ENCODE peak calls at places on chromosomes 2 and 18, in four cellular contexts. U, W, N and S are unnamed samples.

GRCh38 chr2:3780477-3781402 is 77.4 kb downstream of the DCDC2C start:
- DNase-seq in W (no peak), N (peak; percentile 73), U (peak; percentile 76), S (peak; percentile 65)

GRCh38 chr2:26462100-26462499 is 15.8 kb downstream of the OTOF start:
- DNase-seq in U (no peak), N (no peak), W (no peak), S (no peak)

GRCh38 chr2:170714156-170715061 is 728 bp upstream of the SP5 start:
- DNase-seq in N (no peak), U (peak; percentile 29), W (peak; percentile 57), S (peak; percentile 48)

GRCh38 chr2:7950035-7950612 is 731.7 kb upstream of the ID2 start:
- DNase-seq in U (no peak), N (no peak), W (no peak), S (no peak)

GRCh38 chr2:157692768-157693167 is 64.1 kb upstream of the ACVR1C start:
- DNase-seq in N (peak; percentile 97), W (no peak), U (no peak), S (peak; percentile 40)

GRCh38 chr2:212777020-212777491 is 238.5 kb upstream of the ERBB4 start:
- DNase-seq in W (no peak), N (peak; percentile 46), U (no peak), S (no peak)

GRCh38 chr2:25131567-25132295 is 36.6 kb downstream of the POMC start:
- DNase-seq in N (no peak), U (no peak), W (no peak), S (no peak)

GRCh38 chr2:179263015-179263414 is 1.6 kb downstream of the SESTD1 start:
- DNase-seq in W (no peak), U (no peak), N (peak; percentile 74), S (no peak)

GRCh38 chr18:54215069-54215468 is 9.4 kb downstream of the MBD2 start:
- DNase-seq in U (no peak), W (no peak), N (peak; percentile 84), S (no peak)

GRCh38 chr2:192888090-192888489 is 693.4 kb upstream of the TMEFF2 start:
- DNase-seq in U (no peak), W (no peak), N (no peak), S (no peak)

GRCh38 chr18:48796491-48797205 is 154.1 kb downstream of the SMAD7 start:
- DNase-seq in N (no peak), U (no peak), W (peak; percentile 4), S (no peak)

GRCh38 chr2:241314181-241314932 is 1.1 kb downstream of the HDLBP start:
- DNase-seq in W (no peak), N (peak; percentile 57), U (no peak), S (no peak)

GRCh38 chr18:48997985-48998831 is 47.4 kb upstream of the SMAD7 start:
- DNase-seq in U (no peak), W (peak; percentile 51), N (peak; percentile 97), S (peak; percentile 75)

GRCh38 chr2:40962026-40962425 is 510.1 kb upstream of the SLC8A1 start:
- DNase-seq in N (no peak), U (no peak), W (peak; percentile 13), S (no peak)

GRCh38 chr2:218032336-218033171 is 29.8 kb upstream of the TNS1 start:
- DNase-seq in N (no peak), W (no peak), U (no peak), S (no peak)

GRCh38 chr2:218035463-218036100 is 32.8 kb upstream of the TNS1 start:
- DNase-seq in U (no peak), W (no peak), N (no peak), S (no peak)

GRCh38 chr2:218031771-218032257 is 29.0 kb upstream of the TNS1 start:
- DNase-seq in N (no peak), U (no peak), W (no peak), S (no peak)

GRCh38 chr2:218033208-218033589 is 30.4 kb upstream of the TNS1 start:
- DNase-seq in W (no peak), U (no peak), N (no peak), S (no peak)

GRCh38 chr2:218033590-218034496 is 31.0 kb upstream of the TNS1 start:
- DNase-seq in W (no peak), N (no peak), U (no peak), S (no peak)
- TF ChIP-seq POLR2A in W (no peak), N (no peak), U (no peak), S (no peak)

GRCh38 chr2:30147715-30148611 is 1.2 kb downstream of the YPEL5 start:
- DNase-seq in U (peak; percentile 72), W (peak; percentile 75), N (peak; percentile 40), S (peak; percentile 68)
- TF ChIP-seq POLR2A in U (no peak), W (peak; percentile 82), N (peak; percentile 14), S (no peak)

DNA sequence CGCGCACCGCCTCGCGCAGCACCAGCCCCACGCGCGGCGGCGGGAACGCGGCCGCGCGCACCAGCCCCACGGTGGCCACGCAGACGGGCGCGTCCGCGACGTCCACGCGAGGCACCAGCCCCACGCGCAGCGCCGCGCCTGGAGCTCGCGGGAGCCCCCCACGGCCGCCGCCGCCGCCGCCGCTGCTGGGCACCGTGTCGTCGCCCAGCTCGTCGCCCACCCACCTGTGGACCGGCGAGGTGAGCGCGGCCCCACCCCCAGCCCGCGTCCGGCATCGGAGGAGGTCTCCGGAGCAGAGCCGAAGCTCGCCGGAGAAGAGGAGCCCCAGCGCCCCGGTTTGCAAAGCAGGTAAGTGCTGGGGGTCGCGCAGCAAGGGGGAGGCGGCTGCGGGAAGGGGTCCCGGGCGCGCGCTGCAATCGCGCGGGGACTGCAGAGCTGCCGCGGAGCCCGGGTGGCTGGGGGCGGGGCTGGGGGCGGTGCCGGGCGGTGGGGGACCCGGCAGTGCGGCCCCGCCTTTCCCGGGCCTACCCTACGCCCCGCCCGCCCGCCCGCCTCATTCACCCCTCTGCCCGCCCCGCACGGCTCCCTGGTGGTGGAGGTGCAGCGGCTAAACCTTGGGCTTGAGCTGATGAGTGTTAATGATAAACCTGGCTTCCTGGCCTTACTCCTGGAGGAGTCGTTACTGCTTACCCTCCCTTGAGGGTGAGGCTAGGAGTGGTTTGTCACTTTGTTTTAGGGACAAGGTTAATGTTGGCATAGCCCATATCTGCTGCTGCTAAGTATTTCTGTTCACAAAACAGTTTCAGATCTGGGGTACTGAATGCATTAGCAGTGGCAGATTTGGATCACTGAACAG is 900 bp downstream of the FAM117B start:
- DNase-seq in N (peak; percentile 34), W (peak; percentile 70), U (peak; percentile 73), S (peak; percentile 82)
- TF ChIP-seq POLR2A in N (no peak), W (no peak), U (peak; percentile 55), S (no peak)

GRCh38 chr2:227822416-227823003 is 8.9 kb downstream of the CCL20 start:
- DNase-seq in U (no peak), W (no peak), N (no peak), S (no peak)

GRCh38 chr2:227819398-227819697 is 5.7 kb downstream of the CCL20 start:
- DNase-seq in U (no peak), W (no peak), N (no peak), S (no peak)

GRCh38 chr2:227818569-227819397 is 5.1 kb downstream of the CCL20 start:
- DNase-seq in N (no peak), U (no peak), W (no peak), S (peak; percentile 44)

GRCh38 chr2:227823922-227824321 is 10.3 kb downstream of the CCL20 start:
- DNase-seq in N (no peak), U (no peak), W (no peak), S (no peak)

DNA sequence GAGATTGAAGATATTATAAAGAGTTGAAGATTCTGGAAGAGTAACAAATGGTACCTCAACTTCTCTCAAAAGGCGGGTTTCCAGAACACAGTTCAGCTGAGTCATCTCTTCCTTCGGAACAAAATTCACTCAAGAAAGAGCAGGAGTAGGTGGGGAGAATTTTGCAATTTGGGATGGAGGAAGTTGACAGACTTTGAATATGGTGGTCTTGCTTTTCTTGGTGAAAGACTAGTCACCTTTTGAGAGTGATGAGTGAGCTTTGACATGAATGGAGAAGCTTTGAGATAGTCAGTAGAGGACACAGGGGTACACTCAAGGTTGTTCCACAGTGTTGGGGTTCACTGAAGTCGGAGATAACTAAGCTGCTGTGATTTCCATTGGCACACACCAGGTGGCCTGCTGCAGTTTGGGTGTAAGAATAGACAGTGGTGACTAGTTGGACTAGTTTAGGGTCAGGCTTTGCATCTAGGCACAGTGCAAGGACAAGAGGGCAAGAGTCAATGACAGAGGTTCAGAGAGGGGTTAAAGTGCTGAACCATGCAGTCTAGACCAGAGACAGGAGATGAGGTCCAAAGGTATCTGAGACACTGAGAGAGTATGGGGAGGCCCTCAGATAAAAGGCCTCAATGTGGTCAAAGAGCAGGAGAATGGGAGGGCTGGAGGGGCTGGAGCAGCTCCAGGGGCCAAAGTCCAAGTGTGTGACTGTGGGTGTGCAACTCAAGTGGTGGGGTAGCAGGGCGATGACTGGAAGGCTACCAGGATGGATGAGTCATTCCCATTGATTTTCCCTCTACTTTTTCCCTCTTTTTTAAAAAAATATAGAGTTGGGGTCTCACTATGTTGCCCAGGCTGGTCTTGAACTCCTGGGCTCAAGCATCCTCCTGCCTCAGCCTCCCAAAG is 7.7 kb downstream of the CCL20 start:
- DNase-seq in U (no peak), W (no peak), N (no peak), S (no peak)
- TF ChIP-seq POLR2A in U (no peak), W (no peak), N (no peak), S (no peak)

DNA sequence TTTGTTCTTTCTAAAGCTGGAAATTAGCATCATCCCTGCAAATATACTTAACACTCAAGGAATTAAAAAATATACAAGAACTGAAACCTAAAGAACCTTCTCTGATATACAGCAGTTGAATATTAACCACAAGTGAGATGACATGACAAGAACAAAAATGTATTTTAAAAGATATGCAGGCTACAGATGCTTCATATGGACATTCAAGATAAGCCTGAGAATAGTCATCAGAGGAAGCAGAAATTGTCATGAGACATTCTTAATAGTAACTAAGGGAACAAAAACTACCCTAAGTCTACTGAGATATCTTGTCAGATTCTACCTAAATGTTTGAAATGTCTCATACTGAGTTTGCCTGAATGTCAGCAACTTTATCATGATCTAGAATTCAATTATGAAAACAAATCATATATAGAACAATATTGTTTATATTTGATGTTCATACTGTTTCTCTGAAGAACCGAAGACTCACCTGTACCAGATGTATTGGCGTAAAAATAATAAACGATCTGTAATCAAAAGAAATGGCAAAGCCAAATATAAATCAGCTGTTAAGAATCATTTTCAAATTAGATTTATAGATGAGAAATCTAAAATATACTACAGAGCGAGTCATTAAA is 4.7 kb downstream of the NBAS start:
- DNase-seq in N (no peak), U (no peak), W (no peak), S (no peak)
- TF ChIP-seq POLR2A in N (no peak), U (no peak), W (no peak), S (no peak)

DNA sequence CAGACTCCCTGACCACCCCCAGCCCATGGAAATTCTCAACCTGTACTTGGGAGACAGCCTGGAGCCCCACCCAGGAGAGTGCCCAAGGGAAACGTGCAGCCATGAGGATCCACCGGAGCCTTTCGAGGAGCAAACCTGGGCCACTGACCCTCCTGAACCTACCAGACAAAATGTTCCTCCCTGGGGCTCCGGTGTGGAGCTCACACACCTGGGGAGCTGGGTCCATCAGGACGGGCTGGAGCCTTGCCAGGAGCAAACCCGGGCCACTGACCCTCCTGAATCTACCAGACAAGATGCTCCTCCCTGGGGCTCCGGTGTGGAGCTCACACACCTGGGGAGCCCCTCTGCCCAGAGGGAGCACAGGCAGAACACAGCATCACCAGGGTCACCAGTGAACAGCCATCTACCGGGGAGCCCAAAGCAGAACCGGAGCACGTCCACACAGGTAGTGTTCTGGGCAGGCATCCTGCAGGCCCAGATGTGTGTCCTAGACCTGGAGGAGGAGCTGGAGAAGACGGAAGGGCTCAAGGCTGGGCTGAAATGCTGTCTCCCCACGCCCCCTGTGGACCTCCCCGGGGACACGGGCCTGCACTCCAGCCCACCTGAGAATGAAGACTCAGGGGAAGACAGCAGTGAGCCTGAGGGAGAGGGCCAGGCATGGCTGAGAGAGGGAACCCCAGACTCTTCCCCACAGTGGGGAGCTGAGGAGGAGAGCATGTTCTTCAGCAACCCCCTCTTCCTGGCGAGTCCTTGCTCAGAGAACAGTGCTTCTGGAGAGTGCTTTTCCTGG is 8.9 kb downstream of the PSD4 start:
- DNase-seq in W (no peak), U (no peak), N (no peak), S (no peak)
- TF ChIP-seq POLR2A in W (no peak), U (no peak), N (no peak), S (no peak)